ENCODE peak calls at places on chromosomes 4 and X, in four cellular contexts. E is WTC11, C is GM12878, A is SK-N-SH. G is an unnamed sample.

GRCh38 chr4:19675172-19675811 is 576.4 kb upstream of the SLIT2 start:
- DNase-seq in E (no peak), C (no peak), A (no peak), G (no peak)

GRCh38 chr4:169251291-169252235 is 19.2 kb downstream of the SH3RF1 start:
- DNase-seq in E (no peak), C (no peak), A (no peak), G (no peak)

GRCh38 chrX:13357925-13358324 is 38.1 kb upstream of the ATXN3L start:
- DNase-seq in E (no peak), C (no peak), A (no peak), G (no peak)

GRCh38 chr4:30718889-30719252 is 1.3 kb upstream of the PCDH7 start:
- DNase-seq in E (no peak), C (no peak), A (peak; percentile 20), G (no peak)

GRCh38 chrX:48466696-48467095 is 3.4 kb downstream of the SLC38A5 start:
- DNase-seq in E (peak; percentile 58), C (no peak), A (peak; percentile 41), G (peak; percentile 50)

GRCh38 chr4:37802068-37802666 is 24.3 kb upstream of the PGM2 start:
- DNase-seq in E (peak; percentile 39), C (no peak), A (peak; percentile 63), G (peak; percentile 24)

GRCh38 chrX:769796-770195 is 139.2 kb downstream of the SHOX start:
- DNase-seq in E (peak; percentile 58), C (no peak), A (no peak), G (no peak)

GRCh38 chr4:11343536-11343935 is 85.2 kb downstream of the HS3ST1 start:
- DNase-seq in E (no peak), C (no peak), A (no peak), G (no peak)

GRCh38 chrX:39115166-39115565 is 313.9 kb downstream of the MID1IP1 start:
- DNase-seq in E (no peak), C (no peak), A (no peak), G (no peak)

GRCh38 chrX:39112143-39112542 is 310.9 kb downstream of the MID1IP1 start:
- DNase-seq in E (no peak), C (no peak), A (no peak), G (no peak)
- TF ChIP-seq USF1 in E (no peak), C (no peak), A (no peak), G (no peak)

GRCh38 chr4:102500371-102501175 is 586 bp upstream of the NFKB1 start:
- DNase-seq in E (peak; percentile 26), C (no peak), A (peak; percentile 73), G (peak; percentile 37)
- TF ChIP-seq USF1 in E (no peak), C (no peak), A (no peak), G (no peak)

GRCh38 chr4:113645771-113646455 is 115.6 kb downstream of the CAMK2D start:
- DNase-seq in E (no peak), C (no peak), A (no peak), G (peak; percentile 11)
- TF ChIP-seq USF1 in E (no peak), C (no peak), A (no peak), G (no peak)

DNA sequence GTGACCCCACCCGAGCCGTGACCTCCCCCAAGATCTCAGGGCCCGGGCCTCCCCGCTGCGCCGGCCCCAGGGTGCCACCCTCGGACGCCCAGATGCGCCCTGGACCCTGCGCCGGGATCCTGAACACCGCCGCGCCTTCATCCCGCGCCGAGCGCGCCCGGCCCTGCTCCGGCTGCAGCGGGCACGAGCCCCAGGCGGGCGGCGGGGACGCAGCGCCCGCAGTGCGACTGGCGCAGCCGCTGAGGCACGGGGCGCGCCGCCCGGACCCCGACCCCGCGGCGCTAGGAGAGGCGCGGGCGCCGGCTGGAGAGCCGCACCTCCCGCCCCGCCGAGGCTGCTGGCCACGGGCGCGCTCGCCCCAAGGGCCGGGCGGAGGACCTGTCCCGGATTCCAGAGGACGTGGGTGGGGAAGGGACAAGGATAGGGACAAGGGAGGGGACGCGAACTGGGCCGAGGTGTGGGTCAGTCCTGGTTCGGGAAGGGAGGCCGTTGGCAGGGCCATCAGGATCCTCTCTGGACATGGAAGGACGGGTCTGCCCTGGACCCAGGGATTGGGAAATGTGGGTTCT is 1.2 kb downstream of the ZFYVE28 start:
- DNase-seq in E (no peak), C (no peak), A (peak; percentile 78), G (peak; percentile 27)
- TF ChIP-seq USF1 in E (no peak), C (no peak), A (no peak), G (no peak)

GRCh38 chr4:113057891-113058290 is 8.4 kb downstream of the ANK2 start:
- DNase-seq in E (no peak), C (no peak), A (no peak), G (no peak)
- TF ChIP-seq USF1 in E (no peak), C (no peak), A (no peak), G (no peak)

DNA sequence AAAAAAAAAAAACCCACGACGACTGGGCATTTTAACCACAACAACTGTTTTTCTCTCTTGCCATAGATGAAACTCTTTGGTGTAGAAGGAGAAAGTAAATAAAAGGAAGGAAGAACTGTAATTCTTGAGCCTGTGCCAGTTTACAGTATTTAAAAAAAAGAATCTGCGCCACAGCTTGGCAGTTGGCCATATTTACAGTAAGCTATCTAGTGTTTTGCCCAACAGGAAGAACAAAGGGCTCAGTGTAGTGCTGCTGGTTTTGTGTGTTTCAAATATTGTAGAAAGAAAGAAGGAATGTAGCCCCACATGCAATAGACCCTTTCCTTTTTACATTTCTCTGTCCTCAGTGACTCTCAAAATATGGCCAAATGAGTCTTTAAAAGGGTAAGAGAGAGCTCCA is 66.1 kb downstream of the NR3C2 start:
- DNase-seq in E (no peak), C (no peak), A (peak; percentile 3), G (no peak)
- TF ChIP-seq USF1 in E (no peak), C (no peak), A (no peak), G (no peak)

DNA sequence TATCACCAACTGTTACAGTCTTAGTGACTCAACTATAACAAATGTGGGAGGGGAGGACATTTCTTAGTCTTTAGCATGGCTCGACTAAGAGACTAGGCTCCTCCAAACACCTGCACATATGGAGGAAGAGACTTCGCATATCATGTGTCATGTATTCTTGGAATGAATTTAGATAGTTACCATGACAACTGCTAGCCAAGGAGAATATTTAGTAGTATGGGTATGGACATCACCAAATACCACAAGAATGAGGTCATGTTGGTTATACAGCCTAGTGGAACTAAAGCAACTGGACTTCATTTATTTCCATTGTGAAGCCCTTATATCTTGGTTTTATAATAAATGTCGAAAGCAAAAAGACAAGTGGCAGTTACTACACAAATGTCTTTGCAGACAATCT is 512.3 kb downstream of the CFAP47 start:
- DNase-seq in E (no peak), C (no peak), A (no peak), G (no peak)
- TF ChIP-seq USF1 in E (no peak), C (no peak), A (no peak), G (no peak)

GRCh38 chrX:101347859-101348451 is 587 bp downstream of the TIMM8A start:
- DNase-seq in E (no peak), C (no peak), A (peak; percentile 46), G (peak; percentile 61)
- TF ChIP-seq USF1 in E (no peak), C (no peak), A (no peak), G (no peak)

GRCh38 chrX:132622130-132622529 is 133.3 kb upstream of the MBNL3 start:
- DNase-seq in E (no peak), C (no peak), A (no peak), G (peak; percentile 49)
- TF ChIP-seq USF1 in E (no peak), C (no peak), A (no peak), G (no peak)

GRCh38 chr4:27013012-27013411 is 152.4 kb downstream of the STIM2 start:
- DNase-seq in E (no peak), C (no peak), A (no peak), G (no peak)

GRCh38 chr4:27010334-27010940 is 149.8 kb downstream of the STIM2 start:
- DNase-seq in E (peak; percentile 47), C (peak; percentile 16), A (peak; percentile 54), G (peak; percentile 64)

GRCh38 chr4:27008693-27009092 is 148.1 kb downstream of the STIM2 start:
- DNase-seq in E (no peak), C (no peak), A (no peak), G (no peak)

GRCh38 chr4:27009539-27009938 is 148.9 kb downstream of the STIM2 start:
- DNase-seq in E (no peak), C (no peak), A (no peak), G (no peak)

DNA sequence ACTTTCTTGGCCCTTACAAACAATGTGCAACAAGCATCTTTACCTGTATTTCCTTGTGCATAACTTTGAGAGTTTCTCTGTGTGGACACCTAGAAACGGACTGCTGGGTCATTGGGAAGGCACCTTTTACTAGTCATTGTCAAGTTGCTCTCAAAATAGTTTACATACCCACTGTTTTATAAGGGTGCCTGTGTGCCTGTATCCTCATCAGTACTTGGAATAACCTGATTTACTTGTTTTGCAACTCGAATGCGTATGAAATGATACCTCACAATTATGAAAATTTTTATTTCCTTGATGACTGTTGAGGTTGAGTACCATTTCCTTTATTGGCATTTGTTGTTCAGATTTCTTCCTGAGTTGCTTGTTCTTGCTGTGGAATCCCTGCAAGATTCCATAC is 150.8 kb downstream of the STIM2 start:
- DNase-seq in E (no peak), C (no peak), A (no peak), G (no peak)
- TF ChIP-seq USF1 in E (no peak), C (no peak), A (no peak), G (no peak)